ENCODE peak calls at places on chromosomes 3 and 15, in six cellular contexts. I is adrenal gland, K is GM06990, H is hepatocyte, A is PC-9, J is AG09309. S is an unnamed sample.
A peak's percentile ranks its signal among the peaks of the same experiment; 100 is the strongest.

GRCh38 chr3:42786212-42786611 is 13.2 kb upstream of the CCDC13 start:
- DNase-seq in I (no peak), K (no peak), H (no peak), A (no peak), J (no peak), S (no peak)

GRCh38 chr3:64084640-64085039 is 61.3 kb upstream of the PSMD6 start:
- DNase-seq in I (no peak), K (no peak), H (no peak), A (peak; percentile 17), J (no peak), S (no peak)

GRCh38 chr15:67176195-67176971 is 78.1 kb downstream of the AAGAB start:
- DNase-seq in I (no peak), K (no peak), H (peak; percentile 63), A (no peak), J (no peak), S (no peak)

GRCh38 chr3:15287565-15288330 is 44.6 kb downstream of the SH3BP5 start:
- DNase-seq in I (peak; percentile 86), K (no peak), H (peak; percentile 62), A (no peak), J (peak; percentile 79), S (no peak)

GRCh38 chr15:23385886-23386430 is 31.4 kb downstream of the GOLGA8S start:
- DNase-seq in I (no peak), K (no peak), H (no peak), A (no peak), J (no peak), S (no peak)

GRCh38 chr3:125381743-125382142 is 6.6 kb upstream of the ZNF148 start:
- DNase-seq in I (no peak), K (peak; percentile 27), H (peak; percentile 18), A (peak; percentile 27), J (no peak), S (no peak)

GRCh38 chr15:82100116-82100795 is 54.4 kb upstream of the MEX3B start:
- DNase-seq in I (no peak), K (no peak), H (no peak), A (no peak), J (no peak), S (no peak)

GRCh38 chr3:11188231-11188630 is 33.9 kb downstream of the HRH1 start:
- DNase-seq in I (no peak), K (no peak), H (no peak), A (no peak), J (no peak), S (no peak)

GRCh38 chr15:70374096-70374495 is 276.4 kb upstream of the TLE3 start:
- DNase-seq in I (no peak), K (no peak), H (no peak), A (no peak), J (no peak), S (no peak)

GRCh38 chr3:9247361-9248231 is 1.9 kb downstream of the SRGAP3 start:
- DNase-seq in I (no peak), K (no peak), H (no peak), A (no peak), J (no peak), S (no peak)

GRCh38 chr3:5301671-5302297 is 114.3 kb downstream of the EDEM1 start:
- DNase-seq in I (no peak), K (no peak), H (no peak), A (no peak), J (no peak), S (no peak)

GRCh38 chr15:57947781-57948180 is 117.7 kb downstream of the ALDH1A2 start:
- DNase-seq in I (no peak), K (no peak), H (peak; percentile 17), A (no peak), J (no peak), S (no peak)

GRCh38 chr15:57946491-57947048 is 118.9 kb downstream of the ALDH1A2 start:
- DNase-seq in I (no peak), K (no peak), H (no peak), A (no peak), J (no peak), S (no peak)

GRCh38 chr15:57941816-57942215 is 123.7 kb downstream of the ALDH1A2 start:
- DNase-seq in I (no peak), K (no peak), H (no peak), A (no peak), J (no peak), S (no peak)

GRCh38 chr15:57947282-57947681 is 118.2 kb downstream of the ALDH1A2 start:
- DNase-seq in I (no peak), K (no peak), H (no peak), A (no peak), J (no peak), S (no peak)

DNA sequence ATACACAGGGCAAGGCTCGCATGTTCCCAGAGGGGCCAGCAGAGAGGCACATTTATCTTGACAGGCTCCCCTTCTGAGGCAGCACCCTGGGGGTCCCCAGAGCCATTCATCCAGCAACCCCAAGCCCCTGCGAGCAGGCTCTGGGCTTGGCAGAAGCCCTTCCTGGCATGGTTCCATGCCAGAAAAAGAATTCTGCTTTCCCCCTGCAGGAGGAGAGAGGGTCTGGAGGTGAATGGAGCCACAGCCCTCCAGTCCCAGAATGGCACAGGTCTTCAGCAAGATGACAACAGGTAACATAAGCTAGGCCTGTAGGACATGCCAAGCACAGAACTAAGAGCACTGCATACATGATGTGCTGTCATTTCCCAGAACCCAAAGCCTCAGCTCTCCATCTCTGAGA is 121.7 kb downstream of the ALDH1A2 start:
- DNase-seq in I (no peak), K (no peak), H (no peak), A (no peak), J (no peak), S (no peak)
- TF ChIP-seq CTCF in I (no peak), K (no peak), H (no peak), A (no peak), J (no peak), S (no peak)

GRCh38 chr3:170363471-170363994 is 6.0 kb downstream of the SKIL start:
- DNase-seq in I (no peak), K (no peak), H (no peak), A (no peak), J (no peak), S (no peak)

GRCh38 chr3:170364965-170365364 is 7.5 kb downstream of the SKIL start:
- DNase-seq in I (no peak), K (no peak), H (no peak), A (no peak), J (no peak), S (no peak)

GRCh38 chr3:170372190-170372879 is 14.8 kb downstream of the SKIL start:
- DNase-seq in I (no peak), K (no peak), H (no peak), A (no peak), J (no peak), S (no peak)

GRCh38 chr3:170367797-170368196 is 10.3 kb downstream of the SKIL start:
- DNase-seq in I (no peak), K (peak; percentile 28), H (no peak), A (no peak), J (no peak), S (no peak)

DNA sequence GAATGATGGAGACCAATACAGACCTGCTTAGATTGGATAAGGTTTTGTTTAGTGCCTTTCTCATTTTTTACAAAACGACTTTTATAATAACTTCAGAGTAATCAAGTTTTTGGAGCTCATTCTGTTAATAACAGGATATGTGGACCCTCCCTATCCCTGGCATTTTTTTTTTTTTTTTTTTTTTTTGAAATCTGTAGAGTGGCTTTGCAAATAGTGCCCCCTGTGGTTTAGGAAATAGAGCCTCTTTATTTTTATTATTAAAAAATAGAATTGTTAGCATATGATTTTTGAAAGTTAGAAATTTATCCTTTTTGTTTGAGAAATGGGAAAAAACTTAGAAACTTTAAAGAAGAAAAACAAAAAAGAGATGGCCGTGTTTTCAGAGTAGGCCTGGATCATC is 11.4 kb downstream of the SKIL start:
- DNase-seq in I (no peak), K (no peak), H (no peak), A (no peak), J (no peak), S (no peak)
- TF ChIP-seq CTCF in I (peak; percentile 23), K (no peak), H (peak; percentile 23), A (peak; percentile 71), J (peak; percentile 19), S (no peak)

DNA sequence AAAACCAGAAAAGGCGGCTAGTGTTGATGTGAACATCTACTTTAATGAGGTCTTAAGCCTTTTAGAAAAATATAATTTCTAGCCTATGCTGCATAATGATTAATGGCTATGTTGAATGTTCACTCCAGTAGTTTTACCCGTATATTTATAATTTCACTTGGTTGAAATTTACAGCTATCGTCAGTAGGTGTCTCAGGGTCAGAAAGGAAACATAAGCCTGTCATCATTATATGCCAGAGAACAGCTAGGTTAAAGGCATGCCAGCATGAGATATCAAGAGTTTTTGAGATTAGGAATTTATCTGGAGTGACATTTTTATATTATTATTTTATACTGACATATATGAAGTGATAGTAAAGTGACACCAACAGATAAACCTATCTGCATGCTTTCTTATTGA is 904.1 kb downstream of the OTOL1 start:
- DNase-seq in I (no peak), K (no peak), H (no peak), A (no peak), J (no peak), S (no peak)
- TF ChIP-seq CTCF in I (no peak), K (no peak), H (no peak), A (no peak), J (no peak), S (no peak)

GRCh38 chr3:54427951-54428871 is 305.9 kb downstream of the CACNA2D3 start:
- DNase-seq in I (peak; percentile 67), K (peak; percentile 6), H (peak; percentile 80), A (peak; percentile 37), J (peak; percentile 75), S (no peak)

GRCh38 chr3:54434761-54435160 is 312.4 kb downstream of the CACNA2D3 start:
- DNase-seq in I (no peak), K (no peak), H (no peak), A (no peak), J (no peak), S (no peak)

GRCh38 chr3:54432975-54433374 is 310.6 kb downstream of the CACNA2D3 start:
- DNase-seq in I (no peak), K (no peak), H (no peak), A (no peak), J (no peak), S (no peak)

GRCh38 chr3:54433846-54434245 is 311.5 kb downstream of the CACNA2D3 start:
- DNase-seq in I (no peak), K (no peak), H (peak; percentile 57), A (no peak), J (no peak), S (no peak)
- TF ChIP-seq CTCF in I (no peak), K (no peak), H (peak; percentile 39), A (no peak), J (no peak), S (peak; percentile 38)

S was measured in D721Med.